ENCODE peak calls at places on chromosome 10, in seven cellular contexts. G is MV-4-11, I is endothelial cell, K is T-helper 2 cell, Z is Ammon's horn, O is EL, L is AG09319. Q is an unnamed sample.

GRCh38 chr10:124351481-124352220 is 67.1 kb downstream of the OAT start:
- DNase-seq in G (no peak), I (no peak), K (no peak), Z (no peak), O (no peak), L (no peak), Q (no peak)

GRCh38 chr10:119233123-119233820 is 25.9 kb downstream of the GRK5 start:
- DNase-seq in G (no peak), I (no peak), K (no peak), Z (no peak), O (no peak), L (no peak), Q (no peak)

GRCh38 chr10:78471326-78471722 is 437.7 kb downstream of the RPS24 start:
- DNase-seq in G (no peak), I (no peak), K (no peak), Z (no peak), O (no peak), L (no peak), Q (no peak)

GRCh38 chr10:3837909-3838722 is 53.1 kb upstream of the KLF6 start:
- DNase-seq in G (no peak), I (no peak), K (no peak), Z (no peak), O (no peak), L (no peak), Q (no peak)

GRCh38 chr10:121213436-121213835 is 362.3 kb downstream of the WDR11 start:
- DNase-seq in G (no peak), I (no peak), K (no peak), Z (no peak), O (no peak), L (no peak), Q (no peak)

GRCh38 chr10:3427316-3427715 is 254.7 kb upstream of the PITRM1 start:
- DNase-seq in G (no peak), I (no peak), K (no peak), Z (no peak), O (peak), L (no peak), Q (no peak)

GRCh38 chr10:44010873-44011602 is 362.4 kb upstream of the ZNF32 start:
- DNase-seq in G (no peak), I (no peak), K (no peak), Z (no peak), O (peak), L (no peak), Q (no peak)

GRCh38 chr10:17123062-17123661 is 6.4 kb downstream of the CUBN start:
- DNase-seq in G (no peak), I (no peak), K (no peak), Z (no peak), O (peak), L (peak), Q (no peak)

GRCh38 chr10:126969310-126969709 is 64.1 kb downstream of the DOCK1 start:
- DNase-seq in G (no peak), I (no peak), K (no peak), Z (peak), O (peak), L (no peak), Q (no peak)

Q was measured in putamen.